ENCODE peak calls at places on chromosomes 2 and 18, in eight cellular contexts. One of them, this sample, is unnamed.

GRCh38 chr2:62741127-62741526 is 35.6 kb downstream of the EHBP1 start:
- DNase-seq in AG09319: no peak
- DNase-seq in foreskin fibroblast: no peak
- DNase-seq in cardiac fibroblast: no peak
- DNase-seq in CD8-positive, alpha-beta T cell: no peak
- DNase-seq in fibroblast of pulmonary artery: no peak
- DNase-seq in neural crest cell: no peak
- DNase-seq in ovary: no peak
- DNase-seq in this sample: no peak

GRCh38 chr2:236393101-236393500 is 128.9 kb upstream of the ASB18 start:
- DNase-seq in AG09319: no peak
- DNase-seq in foreskin fibroblast: no peak
- DNase-seq in cardiac fibroblast: no peak
- DNase-seq in CD8-positive, alpha-beta T cell: no peak
- DNase-seq in fibroblast of pulmonary artery: no peak
- DNase-seq in neural crest cell: no peak
- DNase-seq in ovary: no peak
- DNase-seq in this sample: no peak

GRCh38 chr2:20599861-20600461 is 50.9 kb downstream of the HS1BP3 start:
- DNase-seq in AG09319: no peak
- DNase-seq in foreskin fibroblast: no peak
- DNase-seq in cardiac fibroblast: no peak
- DNase-seq in CD8-positive, alpha-beta T cell: no peak
- DNase-seq in fibroblast of pulmonary artery: no peak
- DNase-seq in neural crest cell: peak
- DNase-seq in ovary: peak
- DNase-seq in this sample: no peak

GRCh38 chr2:229852565-229852964 is 69.2 kb downstream of the TRIP12 start:
- DNase-seq in AG09319: no peak
- DNase-seq in foreskin fibroblast: peak
- DNase-seq in cardiac fibroblast: peak
- DNase-seq in CD8-positive, alpha-beta T cell: peak
- DNase-seq in fibroblast of pulmonary artery: peak
- DNase-seq in neural crest cell: no peak
- DNase-seq in ovary: no peak
- DNase-seq in this sample: no peak

GRCh38 chr2:113888641-113889470 is 1.0 kb upstream of the ACTR3 start:
- DNase-seq in AG09319: no peak
- DNase-seq in foreskin fibroblast: no peak
- DNase-seq in cardiac fibroblast: no peak
- DNase-seq in CD8-positive, alpha-beta T cell: no peak
- DNase-seq in fibroblast of pulmonary artery: no peak
- DNase-seq in neural crest cell: no peak
- DNase-seq in ovary: no peak
- DNase-seq in this sample: peak

GRCh38 chr2:170816499-170817246 is at the start of gene GAD1:
- DNase-seq in AG09319: peak
- DNase-seq in foreskin fibroblast: peak
- DNase-seq in cardiac fibroblast: peak
- DNase-seq in CD8-positive, alpha-beta T cell: no peak
- DNase-seq in fibroblast of pulmonary artery: peak
- DNase-seq in neural crest cell: no peak
- DNase-seq in ovary: peak
- DNase-seq in this sample: peak

GRCh38 chr2:105369777-105370690 is 28.8 kb downstream of the FHL2 start:
- DNase-seq in AG09319: peak
- DNase-seq in foreskin fibroblast: peak
- DNase-seq in cardiac fibroblast: peak
- DNase-seq in CD8-positive, alpha-beta T cell: peak
- DNase-seq in fibroblast of pulmonary artery: peak
- DNase-seq in neural crest cell: peak
- DNase-seq in ovary: peak
- DNase-seq in this sample: peak

GRCh38 chr2:29115797-29116781 is 874 bp downstream of the CLIP4 start:
- DNase-seq in AG09319: peak
- DNase-seq in foreskin fibroblast: peak
- DNase-seq in cardiac fibroblast: peak
- DNase-seq in CD8-positive, alpha-beta T cell: peak
- DNase-seq in fibroblast of pulmonary artery: peak
- DNase-seq in neural crest cell: peak
- DNase-seq in ovary: peak
- DNase-seq in this sample: peak

GRCh38 chr2:223586261-223586660 is 15.9 kb downstream of the SCG2 start:
- DNase-seq in AG09319: no peak
- DNase-seq in foreskin fibroblast: peak
- DNase-seq in cardiac fibroblast: peak
- DNase-seq in CD8-positive, alpha-beta T cell: no peak
- DNase-seq in fibroblast of pulmonary artery: peak
- DNase-seq in neural crest cell: no peak
- DNase-seq in ovary: no peak
- DNase-seq in this sample: no peak

GRCh38 chr2:50388324-50388723 is 643.6 kb downstream of the NRXN1 start:
- DNase-seq in AG09319: no peak
- DNase-seq in foreskin fibroblast: no peak
- DNase-seq in cardiac fibroblast: no peak
- DNase-seq in CD8-positive, alpha-beta T cell: no peak
- DNase-seq in fibroblast of pulmonary artery: no peak
- DNase-seq in neural crest cell: no peak
- DNase-seq in ovary: no peak
- DNase-seq in this sample: no peak

GRCh38 chr18:78396756-78397155 is 582.9 kb upstream of the SALL3 start:
- DNase-seq in AG09319: no peak
- DNase-seq in foreskin fibroblast: no peak
- DNase-seq in cardiac fibroblast: no peak
- DNase-seq in CD8-positive, alpha-beta T cell: no peak
- DNase-seq in fibroblast of pulmonary artery: no peak
- DNase-seq in neural crest cell: no peak
- DNase-seq in ovary: no peak
- DNase-seq in this sample: no peak

GRCh38 chr2:1730047-1730937 is 14.0 kb downstream of the PXDN start:
- DNase-seq in AG09319: peak
- DNase-seq in foreskin fibroblast: peak
- DNase-seq in cardiac fibroblast: peak
- DNase-seq in CD8-positive, alpha-beta T cell: no peak
- DNase-seq in fibroblast of pulmonary artery: peak
- DNase-seq in neural crest cell: no peak
- DNase-seq in ovary: no peak
- DNase-seq in this sample: no peak

GRCh38 chr2:49490710-49491109 is 336.4 kb upstream of the FSHR start:
- DNase-seq in AG09319: no peak
- DNase-seq in foreskin fibroblast: no peak
- DNase-seq in cardiac fibroblast: peak
- DNase-seq in CD8-positive, alpha-beta T cell: no peak
- DNase-seq in fibroblast of pulmonary artery: peak
- DNase-seq in neural crest cell: no peak
- DNase-seq in ovary: no peak
- DNase-seq in this sample: peak

GRCh38 chr2:234686088-234686890 is 189.4 kb upstream of the ARL4C start:
- DNase-seq in AG09319: no peak
- DNase-seq in foreskin fibroblast: no peak
- DNase-seq in cardiac fibroblast: peak
- DNase-seq in CD8-positive, alpha-beta T cell: no peak
- DNase-seq in fibroblast of pulmonary artery: peak
- DNase-seq in neural crest cell: no peak
- DNase-seq in ovary: no peak
- DNase-seq in this sample: peak

GRCh38 chr2:23824777-23825212 is 102.1 kb downstream of the ATAD2B start:
- DNase-seq in AG09319: no peak
- DNase-seq in foreskin fibroblast: peak
- DNase-seq in cardiac fibroblast: peak
- DNase-seq in CD8-positive, alpha-beta T cell: no peak
- DNase-seq in fibroblast of pulmonary artery: peak
- DNase-seq in neural crest cell: peak
- DNase-seq in ovary: no peak
- DNase-seq in this sample: peak

DNA sequence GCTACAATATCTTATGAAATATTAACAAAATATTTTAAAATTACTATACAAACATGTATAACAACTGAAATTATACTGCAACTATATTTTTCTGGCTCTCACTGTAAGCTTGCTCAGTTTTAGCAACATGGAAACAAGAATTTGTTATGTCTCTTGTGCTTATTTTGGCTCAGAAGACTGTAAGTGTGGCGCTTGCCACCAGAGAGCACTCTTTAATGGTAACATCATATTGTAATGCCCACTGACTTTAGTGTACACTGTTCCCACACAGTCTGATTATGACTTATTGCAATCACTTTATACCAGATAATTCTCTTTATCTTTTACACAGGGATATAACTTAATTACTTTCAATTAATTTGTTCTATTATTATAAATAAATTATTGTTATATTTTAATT is 1500.6 kb upstream of the TMEFF2 start:
- DNase-seq in AG09319: no peak
- DNase-seq in foreskin fibroblast: peak
- DNase-seq in cardiac fibroblast: peak
- DNase-seq in CD8-positive, alpha-beta T cell: no peak
- DNase-seq in fibroblast of pulmonary artery: peak
- DNase-seq in neural crest cell: no peak
- DNase-seq in ovary: no peak
- DNase-seq in this sample: peak
- TF ChIP-seq CTCF in AG09319: peak
- TF ChIP-seq CTCF in foreskin fibroblast: peak
- TF ChIP-seq CTCF in cardiac fibroblast: peak
- TF ChIP-seq CTCF in CD8-positive, alpha-beta T cell: no peak
- TF ChIP-seq CTCF in fibroblast of pulmonary artery: peak
- TF ChIP-seq CTCF in neural crest cell: peak
- TF ChIP-seq CTCF in ovary: no peak
- TF ChIP-seq CTCF in this sample: peak

GRCh38 chr2:186909095-186909494 is 60.1 kb upstream of the ZSWIM2 start:
- DNase-seq in AG09319: no peak
- DNase-seq in foreskin fibroblast: no peak
- DNase-seq in cardiac fibroblast: no peak
- DNase-seq in CD8-positive, alpha-beta T cell: no peak
- DNase-seq in fibroblast of pulmonary artery: no peak
- DNase-seq in neural crest cell: no peak
- DNase-seq in ovary: no peak
- DNase-seq in this sample: no peak

GRCh38 chr2:186907897-186908296 is 58.9 kb upstream of the ZSWIM2 start:
- DNase-seq in AG09319: no peak
- DNase-seq in foreskin fibroblast: no peak
- DNase-seq in cardiac fibroblast: no peak
- DNase-seq in CD8-positive, alpha-beta T cell: no peak
- DNase-seq in fibroblast of pulmonary artery: no peak
- DNase-seq in neural crest cell: no peak
- DNase-seq in ovary: no peak
- DNase-seq in this sample: no peak

DNA sequence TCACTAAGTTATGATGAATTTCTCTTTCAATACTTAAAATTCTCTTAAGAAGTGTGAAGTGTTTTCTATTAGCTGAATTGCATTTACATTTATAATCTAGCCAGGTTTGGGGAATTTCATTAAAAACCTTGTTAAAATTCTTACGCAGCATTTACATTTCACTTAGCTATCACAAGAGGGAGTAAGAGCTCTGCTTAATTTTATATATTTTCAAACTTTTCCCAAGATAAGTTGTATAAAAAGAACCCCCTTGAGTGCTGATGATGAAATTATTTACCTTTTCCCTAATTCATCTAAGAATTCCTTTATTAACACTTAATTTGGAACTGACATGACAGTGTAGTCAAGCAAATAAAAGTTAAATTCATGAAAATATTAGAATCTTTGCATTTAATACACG is 54.2 kb upstream of the ZSWIM2 start:
- DNase-seq in AG09319: no peak
- DNase-seq in foreskin fibroblast: no peak
- DNase-seq in cardiac fibroblast: peak
- DNase-seq in CD8-positive, alpha-beta T cell: no peak
- DNase-seq in fibroblast of pulmonary artery: peak
- DNase-seq in neural crest cell: no peak
- DNase-seq in ovary: no peak
- DNase-seq in this sample: no peak
- TF ChIP-seq CTCF in AG09319: peak
- TF ChIP-seq CTCF in foreskin fibroblast: peak
- TF ChIP-seq CTCF in cardiac fibroblast: peak
- TF ChIP-seq CTCF in CD8-positive, alpha-beta T cell: no peak
- TF ChIP-seq CTCF in fibroblast of pulmonary artery: peak
- TF ChIP-seq CTCF in neural crest cell: peak
- TF ChIP-seq CTCF in ovary: peak
- TF ChIP-seq CTCF in this sample: peak

GRCh38 chr2:51710222-51710621 is 678.3 kb upstream of the NRXN1 start:
- DNase-seq in AG09319: no peak
- DNase-seq in foreskin fibroblast: no peak
- DNase-seq in cardiac fibroblast: no peak
- DNase-seq in CD8-positive, alpha-beta T cell: no peak
- DNase-seq in fibroblast of pulmonary artery: no peak
- DNase-seq in neural crest cell: no peak
- DNase-seq in ovary: no peak
- DNase-seq in this sample: peak
- TF ChIP-seq CTCF in AG09319: no peak
- TF ChIP-seq CTCF in foreskin fibroblast: no peak
- TF ChIP-seq CTCF in cardiac fibroblast: no peak
- TF ChIP-seq CTCF in CD8-positive, alpha-beta T cell: no peak
- TF ChIP-seq CTCF in fibroblast of pulmonary artery: no peak
- TF ChIP-seq CTCF in neural crest cell: peak
- TF ChIP-seq CTCF in ovary: no peak
- TF ChIP-seq CTCF in this sample: no peak

GRCh38 chr18:59272971-59273935 is at the start of gene RAX:
- DNase-seq in AG09319: no peak
- DNase-seq in foreskin fibroblast: no peak
- DNase-seq in cardiac fibroblast: no peak
- DNase-seq in CD8-positive, alpha-beta T cell: no peak
- DNase-seq in fibroblast of pulmonary artery: peak
- DNase-seq in neural crest cell: peak
- DNase-seq in ovary: no peak
- DNase-seq in this sample: no peak
- TF ChIP-seq CTCF in AG09319: peak
- TF ChIP-seq CTCF in foreskin fibroblast: no peak
- TF ChIP-seq CTCF in cardiac fibroblast: peak
- TF ChIP-seq CTCF in CD8-positive, alpha-beta T cell: no peak
- TF ChIP-seq CTCF in fibroblast of pulmonary artery: no peak
- TF ChIP-seq CTCF in neural crest cell: peak
- TF ChIP-seq CTCF in ovary: no peak
- TF ChIP-seq CTCF in this sample: no peak

GRCh38 chr2:2845796-2846315 is 514.8 kb upstream of the MYT1L start:
- DNase-seq in AG09319: no peak
- DNase-seq in foreskin fibroblast: no peak
- DNase-seq in cardiac fibroblast: no peak
- DNase-seq in CD8-positive, alpha-beta T cell: no peak
- DNase-seq in fibroblast of pulmonary artery: no peak
- DNase-seq in neural crest cell: no peak
- DNase-seq in ovary: no peak
- DNase-seq in this sample: no peak

GRCh38 chr2:2846379-2847130 is 515.5 kb upstream of the MYT1L start:
- DNase-seq in AG09319: no peak
- DNase-seq in foreskin fibroblast: no peak
- DNase-seq in cardiac fibroblast: no peak
- DNase-seq in CD8-positive, alpha-beta T cell: no peak
- DNase-seq in fibroblast of pulmonary artery: no peak
- DNase-seq in neural crest cell: no peak
- DNase-seq in ovary: no peak
- DNase-seq in this sample: no peak

GRCh38 chr2:2845267-2845666 is 514.2 kb upstream of the MYT1L start:
- DNase-seq in AG09319: no peak
- DNase-seq in foreskin fibroblast: no peak
- DNase-seq in cardiac fibroblast: no peak
- DNase-seq in CD8-positive, alpha-beta T cell: no peak
- DNase-seq in fibroblast of pulmonary artery: no peak
- DNase-seq in neural crest cell: no peak
- DNase-seq in ovary: no peak
- DNase-seq in this sample: no peak

GRCh38 chr2:2842466-2842865 is 511.4 kb upstream of the MYT1L start:
- DNase-seq in AG09319: no peak
- DNase-seq in foreskin fibroblast: no peak
- DNase-seq in cardiac fibroblast: no peak
- DNase-seq in CD8-positive, alpha-beta T cell: no peak
- DNase-seq in fibroblast of pulmonary artery: no peak
- DNase-seq in neural crest cell: no peak
- DNase-seq in ovary: no peak
- DNase-seq in this sample: no peak

GRCh38 chr2:2843969-2844548 is 513.0 kb upstream of the MYT1L start:
- DNase-seq in AG09319: no peak
- DNase-seq in foreskin fibroblast: no peak
- DNase-seq in cardiac fibroblast: no peak
- DNase-seq in CD8-positive, alpha-beta T cell: no peak
- DNase-seq in fibroblast of pulmonary artery: no peak
- DNase-seq in neural crest cell: no peak
- DNase-seq in ovary: no peak
- DNase-seq in this sample: no peak
- TF ChIP-seq CTCF in AG09319: no peak
- TF ChIP-seq CTCF in foreskin fibroblast: no peak
- TF ChIP-seq CTCF in cardiac fibroblast: no peak
- TF ChIP-seq CTCF in CD8-positive, alpha-beta T cell: no peak
- TF ChIP-seq CTCF in fibroblast of pulmonary artery: no peak
- TF ChIP-seq CTCF in neural crest cell: peak
- TF ChIP-seq CTCF in ovary: no peak
- TF ChIP-seq CTCF in this sample: no peak